ENCODE peak calls at places on chromosomes 1 and 21, in four cellular contexts. H is colonic mucosa, M is sigmoid colon, S is WTC11. P is an unnamed sample.

GRCh38 chr1:69611316-69611715 is 43.6 kb downstream of the LRRC7 start:
- DNase-seq in H (no peak), M (no peak), S (no peak), P (no peak)

GRCh38 chr1:53501065-53502005 is 42.1 kb downstream of the DMRTB1 start:
- DNase-seq in H (no peak), M (no peak), S (no peak), P (no peak)

GRCh38 chr1:8116892-8117262 is 90.8 kb upstream of the ERRFI1 start:
- DNase-seq in H (no peak), M (peak; percentile 92), S (no peak), P (no peak)

GRCh38 chr1:7993593-7994479 is 32.3 kb downstream of the ERRFI1 start:
- DNase-seq in H (no peak), M (no peak), S (no peak), P (no peak)

GRCh38 chr1:51484591-51484990 is 34.5 kb downstream of the EPS15 start:
- DNase-seq in H (no peak), M (no peak), S (no peak), P (no peak)

GRCh38 chr1:198377702-198378101 is 162.8 kb downstream of the ATP6V1G3 start:
- DNase-seq in H (no peak), M (no peak), S (no peak), P (no peak)

GRCh38 chr1:217190359-217190758 is 440.5 kb downstream of the GPATCH2 start:
- DNase-seq in H (no peak), M (no peak), S (no peak), P (no peak)

GRCh38 chr1:21763236-21763635 is 19.7 kb downstream of the USP48 start:
- DNase-seq in H (no peak), M (no peak), S (no peak), P (no peak)

GRCh38 chr1:215605011-215605621 is 38.0 kb downstream of the KCTD3 start:
- DNase-seq in H (no peak), M (no peak), S (no peak), P (no peak)

GRCh38 chr1:223664106-223664505 is 1.4 kb downstream of the CAPN8 start:
- DNase-seq in H (no peak), M (no peak), S (no peak), P (no peak)

GRCh38 chr1:205477759-205478247 is 22.0 kb upstream of the BLACAT1 start:
- DNase-seq in H (peak; percentile 74), M (no peak), S (no peak), P (no peak)

GRCh38 chr1:191134796-191135195 is 657.1 kb upstream of the BRINP3 start:
- DNase-seq in H (no peak), M (no peak), S (no peak), P (no peak)

GRCh38 chr1:147647796-147648633 is 22.3 kb downstream of the ACP6 start:
- DNase-seq in H (no peak), M (no peak), S (no peak), P (peak; percentile 68)

GRCh38 chr1:209618756-209619420 is 33.3 kb downstream of the LAMB3 start:
- DNase-seq in H (no peak), M (no peak), S (no peak), P (no peak)

GRCh38 chr1:86865973-86866637 is 47.8 kb downstream of the SELENOF start:
- DNase-seq in H (no peak), M (no peak), S (no peak), P (peak; percentile 24)

GRCh38 chr1:84982395-84982794 is 14.5 kb downstream of the MCOLN2 start:
- DNase-seq in H (no peak), M (no peak), S (no peak), P (no peak)

GRCh38 chr1:225880210-225880584 is 2.0 kb downstream of the TMEM63A start:
- DNase-seq in H (no peak), M (no peak), S (no peak), P (no peak)

GRCh38 chr1:60833173-60833572 is 249.2 kb upstream of the NFIA start:
- DNase-seq in H (peak; percentile 69), M (no peak), S (no peak), P (no peak)

DNA sequence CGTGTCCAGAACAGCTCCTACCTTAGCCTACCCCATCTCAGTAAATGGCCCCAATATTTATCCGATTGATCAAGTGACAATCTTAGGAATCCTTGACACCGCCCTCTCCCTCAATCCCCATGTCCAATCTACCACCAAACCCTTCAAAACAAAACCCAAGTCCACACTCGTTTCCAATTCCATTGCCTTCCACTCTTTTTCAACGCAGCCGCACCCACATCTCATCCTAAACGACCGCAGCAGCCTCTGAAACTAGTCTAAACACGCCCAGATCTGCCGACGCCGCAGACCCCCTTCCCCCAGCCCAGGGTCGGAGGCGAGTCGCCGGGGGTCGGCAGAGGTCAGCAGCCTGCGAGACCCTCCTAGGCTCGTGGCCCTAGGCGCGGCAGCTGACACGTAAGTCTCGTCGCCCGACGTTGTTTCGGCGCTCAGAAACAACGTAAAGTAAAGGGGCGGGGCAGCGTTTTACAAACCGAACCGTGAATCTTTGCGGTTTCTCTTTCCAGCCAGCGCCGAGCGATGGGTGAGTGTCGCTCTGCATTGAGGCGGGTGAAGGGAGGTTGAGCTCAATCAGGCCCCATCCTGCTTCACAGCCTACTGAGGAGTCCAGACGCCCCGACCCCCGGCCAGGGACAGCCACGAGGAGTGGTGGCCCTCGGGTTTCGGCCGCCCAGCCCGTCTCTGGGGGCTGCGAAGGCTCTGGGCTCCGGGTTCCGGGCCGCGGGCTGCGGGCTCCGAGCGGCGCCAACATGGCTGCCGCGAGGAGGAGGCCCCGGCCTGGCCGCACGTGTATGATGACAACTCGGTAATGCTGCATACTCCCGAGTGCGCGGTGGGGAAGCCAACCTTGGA is at the start of gene RPS8:
- DNase-seq in H (peak; percentile 95), M (peak; percentile 96), S (peak; percentile 93), P (peak; percentile 95)
- TF ChIP-seq CTCF in H (no peak), M (no peak), S (no peak), P (no peak)

GRCh38 chr21:29335720-29336119 is 37.0 kb downstream of the BACH1 start:
- DNase-seq in H (no peak), M (no peak), S (no peak), P (no peak)
- TF ChIP-seq CTCF in H (no peak), M (no peak), S (no peak), P (no peak)

GRCh38 chr21:35732788-35733187 is 327.5 kb downstream of the SETD4 start:
- DNase-seq in H (no peak), M (no peak), S (no peak), P (no peak)

GRCh38 chr21:35727830-35728229 is 332.5 kb downstream of the SETD4 start:
- DNase-seq in H (no peak), M (no peak), S (no peak), P (no peak)

DNA sequence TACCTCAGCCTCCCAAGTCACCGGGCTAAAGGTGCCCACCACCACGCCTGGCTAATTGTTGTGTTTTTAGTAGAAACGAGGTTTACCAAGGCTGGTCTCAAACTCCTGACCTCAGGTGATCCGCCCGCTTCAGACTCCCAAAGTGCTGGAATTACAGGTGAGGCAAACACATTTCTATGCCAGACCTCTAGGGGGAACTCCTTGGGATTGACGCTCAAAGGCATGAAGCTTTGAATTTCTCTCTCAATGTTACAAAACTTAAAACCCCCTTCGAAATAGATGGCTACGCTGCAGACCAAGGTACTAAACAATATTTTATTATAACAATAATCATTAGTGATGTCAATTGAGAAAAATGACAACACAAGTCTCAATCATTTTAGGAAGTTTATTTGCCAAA is 330.0 kb downstream of the SETD4 start:
- DNase-seq in H (no peak), M (no peak), S (no peak), P (no peak)
- TF ChIP-seq CTCF in H (no peak), M (no peak), S (no peak), P (no peak)

DNA sequence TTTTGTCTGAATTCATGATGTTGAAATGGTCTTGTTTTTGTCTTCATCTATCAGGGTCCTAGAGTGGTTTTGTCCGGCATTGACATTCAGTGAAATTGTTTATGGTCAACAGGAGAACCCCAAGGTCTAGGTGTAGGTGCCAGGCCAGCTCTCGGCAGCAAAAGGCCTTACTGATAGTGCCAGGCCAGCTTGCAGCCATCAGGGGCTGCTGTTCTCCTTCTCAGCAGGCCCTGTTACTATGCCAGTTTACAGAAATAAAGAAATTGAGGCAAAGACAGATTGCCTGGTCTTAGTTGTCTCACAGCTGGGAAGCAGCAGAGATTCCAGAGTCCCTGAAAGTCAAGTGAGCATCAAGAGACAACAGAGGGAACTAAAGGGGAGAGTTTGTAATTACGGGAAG is 12.0 kb downstream of the HMGB4 start:
- DNase-seq in H (no peak), M (no peak), S (no peak), P (no peak)
- TF ChIP-seq CTCF in H (no peak), M (no peak), S (no peak), P (no peak)

DNA sequence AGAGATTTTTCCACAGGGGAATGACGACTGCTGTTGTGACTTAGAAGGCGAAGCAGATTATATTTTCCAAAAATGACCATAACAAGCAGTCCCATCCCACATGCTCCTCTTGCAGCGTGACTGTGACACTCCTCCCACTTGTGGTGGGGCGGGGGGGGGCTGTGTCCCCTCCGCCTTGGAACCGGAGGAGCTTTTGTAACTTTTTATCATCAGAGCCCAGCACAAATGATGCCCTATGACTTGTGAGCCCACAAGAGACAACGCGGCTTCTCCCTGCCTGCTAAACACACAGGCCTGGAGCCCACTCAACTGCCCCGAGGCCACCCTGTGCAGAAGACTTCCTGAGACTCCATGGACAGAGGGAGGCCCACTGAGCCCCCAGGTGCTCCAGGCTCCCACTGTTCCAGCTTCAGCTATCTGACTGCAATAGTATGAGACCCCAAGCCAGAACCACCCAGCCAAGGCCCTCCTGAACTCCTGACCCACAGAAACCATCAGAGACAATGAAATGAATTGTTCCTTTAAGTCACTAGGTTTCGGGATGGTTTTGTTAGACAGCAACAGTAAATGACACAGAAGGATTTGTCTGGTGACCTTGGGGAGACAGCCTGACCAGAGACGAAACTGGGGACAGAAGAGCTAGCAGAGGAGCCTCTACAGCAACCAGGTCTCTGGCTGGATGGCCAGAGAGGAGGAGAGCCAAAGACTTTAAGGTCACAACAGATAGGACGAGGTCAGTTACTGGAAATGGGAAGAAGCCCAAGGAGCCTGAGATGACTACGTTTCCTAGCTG is 58.8 kb downstream of the CAPZB start:
- DNase-seq in H (no peak), M (peak; percentile 67), S (no peak), P (no peak)
- TF ChIP-seq CTCF in H (no peak), M (no peak), S (no peak), P (no peak)

DNA sequence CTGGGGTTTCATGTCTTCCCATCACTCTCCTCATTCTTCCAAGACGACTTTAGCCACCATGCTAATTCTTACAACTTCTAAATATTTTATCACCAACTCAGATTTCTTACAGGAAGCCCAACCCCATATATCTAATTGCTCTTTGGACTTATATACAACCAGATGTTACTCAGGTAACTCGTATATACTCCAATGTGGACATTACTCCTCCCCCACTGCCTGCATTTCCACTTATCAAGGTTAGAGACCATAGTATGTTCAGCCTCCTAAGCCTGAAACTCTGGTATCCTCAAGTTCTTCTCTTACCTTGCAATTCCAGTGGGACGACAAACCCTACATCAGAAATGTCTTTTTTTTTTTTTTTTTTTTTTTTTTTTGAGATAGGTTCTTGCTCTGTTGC is 2.7 kb upstream of the RCC1 start:
- DNase-seq in H (peak; percentile 55), M (no peak), S (no peak), P (no peak)
- TF ChIP-seq CTCF in H (no peak), M (no peak), S (no peak), P (no peak)

P was measured in activated CD8-positive, alpha-beta T cell treated with anti-CD3 and anti-CD28 coated beads for 36 hours.